ENCODE peak calls at places on chromosomes 16 and 17, in five cellular contexts. A is left ventricle myocardium inferior, O is AG04450, P is body of pancreas, E is Panc1. S is an unnamed sample.

GRCh38 chr17:61746248-61746985 is 116.9 kb downstream of the BRIP1 start:
- DNase-seq in P (no peak), A (no peak), E (no peak), O (no peak), S (no peak)

GRCh38 chr16:47142469-47143328 is 1.0 kb downstream of the NETO2 start:
- DNase-seq in P (peak; percentile 15), O (no peak), E (no peak), A (peak; percentile 25), S (peak; percentile 48)

GRCh38 chr16:23893976-23894375 is 58.2 kb downstream of the PRKCB start:
- DNase-seq in P (no peak), O (no peak), A (no peak), E (no peak), S (no peak)

GRCh38 chr16:27350006-27350405 is 36.2 kb downstream of the IL4R start:
- DNase-seq in E (no peak), P (no peak), O (no peak), A (no peak), S (no peak)

GRCh38 chr16:12602811-12603698 is 200.6 kb downstream of the CPPED1 start:
- DNase-seq in A (no peak), E (no peak), P (no peak), O (no peak), S (no peak)

GRCh38 chr16:68445458-68445857 is 2.9 kb downstream of the SMPD3 start:
- DNase-seq in O (no peak), P (peak; percentile 59), A (no peak), E (peak; percentile 27), S (no peak)

GRCh38 chr17:38584350-38584925 is 21.3 kb downstream of the SRCIN1 start:
- DNase-seq in P (peak; percentile 72), O (no peak), A (peak; percentile 56), E (no peak), S (peak; percentile 75)

GRCh38 chr17:70168044-70168978 is 1.0 kb upstream of the KCNJ2 start:
- DNase-seq in A (peak; percentile 59), E (peak; percentile 32), O (peak; percentile 33), P (peak; percentile 66), S (no peak)

GRCh38 chr16:31713945-31714898 is 159.4 kb upstream of the ZNF267 start:
- DNase-seq in E (no peak), A (no peak), P (peak; percentile 43), O (no peak), S (no peak)

GRCh38 chr17:40355123-40355803 is 9.3 kb downstream of the GJD3 start:
- DNase-seq in E (no peak), O (no peak), P (peak; percentile 81), A (peak; percentile 79), S (peak; percentile 79)

GRCh38 chr17:1122681-1123396 is 56.9 kb downstream of the ABR start:
- DNase-seq in A (peak; percentile 85), O (peak; percentile 23), E (no peak), P (peak; percentile 86), S (peak; percentile 80)

GRCh38 chr17:75594499-75595283 is 7.1 kb downstream of the MYO15B start:
- DNase-seq in A (no peak), O (no peak), P (no peak), E (no peak), S (no peak)

GRCh38 chr16:19559242-19559910 is 3.9 kb downstream of the VPS35L start:
- DNase-seq in O (peak; percentile 46), A (no peak), E (peak; percentile 32), P (no peak), S (no peak)

GRCh38 chr16:2507679-2508064 is 6.1 kb upstream of the ATP6V0C start:
- DNase-seq in A (peak; percentile 57), P (no peak), E (no peak), O (no peak), S (peak; percentile 59)

GRCh38 chr17:5019475-5019956 is 15.7 kb downstream of the SLC52A1 start:
- DNase-seq in E (no peak), O (no peak), P (no peak), A (no peak), S (no peak)

GRCh38 chr17:82065193-82065637 is 389 bp downstream of the DUS1L start:
- DNase-seq in O (no peak), E (no peak), P (no peak), A (no peak), S (no peak)

GRCh38 chr16:79437764-79438728 is 162.5 kb downstream of the MAF start:
- DNase-seq in A (peak; percentile 48), P (peak; percentile 27), O (no peak), E (no peak), S (no peak)

GRCh38 chr17:17498606-17499301 is 2.6 kb upstream of the RASD1 start:
- DNase-seq in P (no peak), E (no peak), O (no peak), A (no peak), S (peak; percentile 45)

GRCh38 chr17:73430848-73431247 is 119.0 kb upstream of the CDC42EP4 start:
- DNase-seq in O (no peak), E (no peak), A (no peak), P (no peak), S (no peak)

GRCh38 chr17:17738901-17739300 is 57.6 kb downstream of the RAI1 start:
- DNase-seq in E (no peak), O (no peak), P (no peak), A (no peak), S (no peak)

GRCh38 chr17:7383742-7384488 is 3.0 kb downstream of the TNK1 start:
- DNase-seq in A (peak; percentile 32), E (no peak), O (no peak), P (no peak), S (no peak)

GRCh38 chr17:7864995-7865650 is 7.3 kb downstream of the CYB5D1 start:
- DNase-seq in E (no peak), A (no peak), O (no peak), P (no peak), S (no peak)

GRCh38 chr17:17700251-17700969 is 19.2 kb downstream of the RAI1 start:
- DNase-seq in O (no peak), P (no peak), A (no peak), E (no peak), S (no peak)

GRCh38 chr17:79183221-79184158 is 108.9 kb downstream of the ENGASE start:
- DNase-seq in A (no peak), E (no peak), P (no peak), O (no peak), S (no peak)

GRCh38 chr16:51306116-51306515 is 155.0 kb upstream of the SALL1 start:
- DNase-seq in P (no peak), E (no peak), O (no peak), A (no peak), S (no peak)

GRCh38 chr17:8855477-8856204 is 11.8 kb downstream of the PIK3R6 start:
- DNase-seq in O (no peak), E (no peak), P (no peak), A (no peak), S (no peak)

GRCh38 chr17:924711-925480 is 54.7 kb downstream of the NXN start:
- DNase-seq in A (no peak), P (no peak), O (no peak), E (no peak), S (no peak)

GRCh38 chr17:39002991-39003715 is 36.0 kb upstream of the FBXO47 start:
- DNase-seq in E (no peak), O (no peak), P (peak; percentile 36), A (peak; percentile 86), S (peak; percentile 30)

GRCh38 chr17:60423865-60424264 is 1.6 kb downstream of the CHCT1 start:
- DNase-seq in A (no peak), P (no peak), E (no peak), O (no peak), S (no peak)

DNA sequence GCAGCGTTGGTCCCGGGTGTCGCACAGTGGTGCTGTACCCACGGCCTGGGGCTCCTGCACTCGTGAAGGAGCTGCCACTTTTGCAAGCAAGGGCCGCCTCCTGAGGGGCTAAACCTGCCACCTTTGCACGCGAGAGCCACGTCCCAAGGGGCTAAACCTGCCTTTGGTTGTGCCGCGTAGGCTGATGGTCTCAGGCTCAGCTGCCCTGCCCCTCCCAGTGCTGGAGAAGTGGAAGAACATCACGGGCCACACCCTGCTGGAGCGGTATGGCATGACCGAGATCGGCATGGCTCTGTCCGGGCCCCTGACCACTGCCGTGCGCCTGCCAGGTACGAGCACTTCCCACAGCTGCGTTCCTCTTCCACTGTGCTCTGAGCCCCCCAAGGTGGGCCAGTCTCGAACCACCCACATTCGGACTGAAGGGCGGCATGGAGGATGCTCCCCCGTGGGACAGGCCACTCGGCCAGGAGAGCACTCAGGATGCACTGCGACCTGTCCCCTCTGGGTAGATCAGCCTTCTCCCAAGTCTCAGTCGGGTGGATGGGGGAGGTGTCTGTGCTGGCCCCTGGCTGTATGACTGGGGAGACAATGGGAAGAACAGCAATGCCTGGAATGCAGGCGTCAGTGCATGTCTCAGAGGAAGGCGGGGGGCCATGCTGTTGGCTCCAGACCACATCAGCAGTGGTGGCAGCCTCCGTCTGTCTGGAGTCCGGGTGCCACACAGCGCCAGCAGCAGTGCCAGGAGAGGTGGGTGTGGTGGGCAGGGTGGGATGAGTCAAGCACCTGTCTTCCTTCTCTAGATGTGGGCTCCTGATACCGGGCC is 20.7 kb downstream of the ACSF3 start:
- DNase-seq in O (no peak), E (no peak), A (peak; percentile 10), P (no peak), S (peak; percentile 54)
- H3K4me3 ChIP-seq in O (no peak overlapping the region), E (no peak overlapping the region), A (peak overlapping the region; percentile 23), P (no peak overlapping the region), S (no peak overlapping the region)

GRCh38 chr16:82782715-82783251 is 156.0 kb downstream of the CDH13 start:
- DNase-seq in O (no peak), E (no peak), A (peak; percentile 27), P (peak; percentile 12), S (no peak)
- H3K27ac ChIP-seq in O (no peak overlapping the region), E (no peak overlapping the region), A (peak overlapping the region; percentile 62), P (no peak overlapping the region), S (no peak overlapping the region)

GRCh38 chr16:4086153-4086552 is 30.1 kb downstream of the ADCY9 start:
- DNase-seq in E (no peak), O (no peak), A (peak; percentile 73), P (no peak), S (no peak)

GRCh38 chr16:4089811-4090293 is 26.4 kb downstream of the ADCY9 start:
- DNase-seq in P (no peak), O (no peak), E (no peak), A (no peak), S (no peak)

GRCh38 chr16:4089251-4089810 is 26.9 kb downstream of the ADCY9 start:
- DNase-seq in A (no peak), E (no peak), O (no peak), P (no peak), S (no peak)

GRCh38 chr16:4087099-4087885 is 28.9 kb downstream of the ADCY9 start:
- DNase-seq in O (no peak), P (no peak), A (no peak), E (no peak), S (no peak)

GRCh38 chr16:4087990-4088577 is 28.2 kb downstream of the ADCY9 start:
- DNase-seq in O (no peak), E (no peak), A (no peak), P (no peak), S (no peak)
- H3K9me3 ChIP-seq in O (peaks cover 3% of the 10 kb centered on the region), E (no peaks in the 10 kb centered on the region), A (no peaks in the 10 kb centered on the region), P (no peaks in the 10 kb centered on the region), S (no peaks in the 10 kb centered on the region)

GRCh38 chr16:55367796-55368195 is 43.8 kb downstream of the IRX6 start:
- DNase-seq in A (no peak), O (no peak), E (no peak), P (no peak), S (no peak)

GRCh38 chr16:55369151-55369550 is 45.1 kb downstream of the IRX6 start:
- DNase-seq in P (no peak), A (no peak), O (no peak), E (no peak), S (no peak)

GRCh38 chr16:55364811-55365210 is 40.8 kb downstream of the IRX6 start:
- DNase-seq in E (no peak), O (no peak), P (no peak), A (no peak), S (no peak)

GRCh38 chr16:55368205-55368604 is 44.2 kb downstream of the IRX6 start:
- DNase-seq in P (no peak), O (no peak), E (no peak), A (no peak), S (no peak)

GRCh38 chr16:55367301-55367745 is 43.3 kb downstream of the IRX6 start:
- DNase-seq in P (no peak), E (no peak), O (no peak), A (no peak), S (no peak)
- H3K4me3 ChIP-seq in P (no peak overlapping the region), E (no peak overlapping the region), O (no peak overlapping the region), A (no peak overlapping the region), S (no peak overlapping the region)

S was measured in right lobe of liver.